ENCODE peak calls at places on chromosome 3, in nine cellular contexts. H is MCF 10A; L is stimulated activated CD4-positive, alpha-beta T cell treated with anti-CD3 and anti-CD28 coated beads, Interleukin-1b, Interleukin-23, amount 100 ng/mL, for 24 hours; J is stomach; Q is AG08395; T is activated gamma-delta T cell treated with anti-CD3 and anti-CD28 coated beads, Interleukin-2, amount 50 U/mL, for 16 hours; D is SHP77; M is activated CD4-positive, CD25-positive, alpha-beta regulatory T cell; S is GM20000. Y is an unnamed sample.

GRCh38 chr3:160569874-160570273 is 4.5 kb upstream of the KPNA4 start:
- DNase-seq in M (no peak), D (no peak), H (no peak), L (no peak), S (no peak), J (no peak), Q (no peak), T (no peak), Y (no peak)

GRCh38 chr3:84082726-84083125 is 876.1 kb upstream of the CADM2 start:
- DNase-seq in T (no peak), S (no peak), M (no peak), J (no peak), Q (no peak), H (peak), D (no peak), L (no peak), Y (no peak)

GRCh38 chr3:125634346-125634964 is 39.2 kb upstream of the OSBPL11 start:
- DNase-seq in M (no peak), T (no peak), L (no peak), J (no peak), Q (no peak), S (no peak), D (no peak), H (no peak), Y (no peak)

GRCh38 chr3:45868213-45868612 is 18.1 kb upstream of the CCR9 start:
- DNase-seq in Q (no peak), M (no peak), J (no peak), T (no peak), D (no peak), L (no peak), S (no peak), H (no peak), Y (no peak)

GRCh38 chr3:59133350-59133749 is 83.5 kb upstream of the CFAP20DC start:
- DNase-seq in M (no peak), D (no peak), Q (peak), H (no peak), L (no peak), S (no peak), T (no peak), J (no peak), Y (no peak)

GRCh38 chr3:23971684-23972083 is 26.6 kb downstream of the NR1D2 start:
- DNase-seq in T (no peak), H (no peak), L (no peak), Q (no peak), S (no peak), M (no peak), J (no peak), D (no peak), Y (no peak)

GRCh38 chr3:178078933-178079332 is 457.3 kb upstream of the KCNMB2 start:
- DNase-seq in M (no peak), J (no peak), D (no peak), Q (no peak), S (no peak), T (no peak), L (no peak), H (no peak), Y (no peak)

GRCh38 chr3:36941658-36942057 is 3.2 kb downstream of the TRANK1 start:
- DNase-seq in Q (no peak), H (no peak), T (no peak), M (no peak), L (no peak), D (no peak), J (no peak), S (no peak), Y (no peak)

GRCh38 chr3:186214670-186215069 is 105.8 kb upstream of the ETV5 start:
- DNase-seq in T (no peak), Q (no peak), H (no peak), D (no peak), L (no peak), S (no peak), M (no peak), J (no peak), Y (no peak)

GRCh38 chr3:44065741-44066140 is 175.9 kb upstream of the TOPAZ1 start:
- DNase-seq in M (no peak), Q (no peak), D (no peak), L (no peak), J (no peak), H (no peak), T (no peak), S (no peak), Y (no peak)

GRCh38 chr3:46700772-46701171 is 420 bp upstream of the TMIE start:
- DNase-seq in S (no peak), T (no peak), L (no peak), H (no peak), J (no peak), Q (peak), M (no peak), D (peak), Y (no peak)

GRCh38 chr3:98733055-98733777 is 29.9 kb upstream of the ST3GAL6 start:
- DNase-seq in T (no peak), M (no peak), S (peak), L (no peak), Q (peak), J (peak), D (peak), H (peak), Y (no peak)

GRCh38 chr3:187516446-187516845 is 148.3 kb downstream of the RTP4 start:
- DNase-seq in L (no peak), H (no peak), J (no peak), Q (no peak), S (no peak), M (no peak), D (no peak), T (no peak), Y (no peak)

GRCh38 chr3:60431599-60431958 is 819.7 kb downstream of the FHIT start:
- DNase-seq in L (no peak), H (peak), S (no peak), J (no peak), T (no peak), Q (no peak), D (no peak), M (no peak), Y (no peak)

GRCh38 chr3:37779289-37780152 is 82.2 kb upstream of the CTDSPL start:
- DNase-seq in Q (peak), J (no peak), L (no peak), S (peak), M (no peak), D (peak), H (peak), T (no peak), Y (no peak)

GRCh38 chr3:181887685-181888084 is 176.0 kb downstream of the SOX2 start:
- DNase-seq in Q (no peak), M (no peak), S (no peak), H (no peak), T (no peak), L (no peak), D (no peak), J (no peak), Y (no peak)

GRCh38 chr3:72818915-72819314 is 29.3 kb downstream of the SHQ1 start:
- DNase-seq in Q (peak), H (no peak), J (no peak), L (no peak), D (no peak), M (no peak), S (no peak), T (no peak), Y (no peak)

GRCh38 chr3:5195605-5196004 is 8.1 kb downstream of the EDEM1 start:
- DNase-seq in Q (no peak), M (no peak), T (no peak), H (peak), D (no peak), L (no peak), J (no peak), S (no peak), Y (no peak)

GRCh38 chr3:116059421-116060096 is 385.7 kb downstream of the LSAMP start:
- DNase-seq in J (no peak), T (no peak), L (no peak), S (no peak), Q (peak), M (no peak), H (peak), D (peak), Y (no peak)